ENCODE peak calls at places on chromosomes 4 and X, in four cellular contexts. T is activated CD8-positive, alpha-beta memory T cell treated with anti-CD3 and anti-CD28 coated beads, Interleukin-2, amount 50 U/mL, for 48 hours; N is GM12865; L is NCI-H2081. R is an unnamed sample.

GRCh38 chrX:74242050-74242449 is 61.9 kb upstream of the ZCCHC13 start:
- DNase-seq in T (no peak), L (no peak), N (no peak), R (no peak)

GRCh38 chr4:19999775-20000414 is 251.8 kb upstream of the SLIT2 start:
- DNase-seq in N (no peak), T (no peak), L (no peak), R (no peak)

GRCh38 chr4:47383829-47384427 is 79.6 kb downstream of the COMMD8 start:
- DNase-seq in N (peak; percentile 23), T (no peak), L (peak; percentile 51), R (peak; percentile 40)

GRCh38 chr4:108890491-108890890 is 127.6 kb upstream of the ETNPPL start:
- DNase-seq in L (no peak), T (no peak), N (no peak), R (no peak)

GRCh38 chr4:184815046-184815877 is 10.5 kb downstream of the ACSL1 start:
- DNase-seq in L (peak; percentile 70), N (peak; percentile 91), T (no peak), R (peak; percentile 79)

GRCh38 chr4:141246243-141246642 is 25.5 kb downstream of the ZNF330 start:
- DNase-seq in L (no peak), T (no peak), N (no peak), R (no peak)

GRCh38 chrX:20388594-20388993 is 121.9 kb upstream of the RPS6KA3 start:
- DNase-seq in L (no peak), T (no peak), N (no peak), R (no peak)

GRCh38 chrX:68826113-68826980 is 2.5 kb upstream of the EFNB1 start:
- DNase-seq in N (no peak), T (no peak), L (no peak), R (no peak)

GRCh38 chr4:181962321-181962720 is 280.9 kb upstream of the TENM3 start:
- DNase-seq in L (no peak), T (no peak), N (no peak), R (no peak)

GRCh38 chrX:87621697-87622096 is 104.1 kb downstream of the KLHL4 start:
- DNase-seq in L (no peak), T (no peak), N (no peak), R (no peak)

GRCh38 chr4:64489628-64490027 is 80.4 kb upstream of the TECRL start:
- DNase-seq in T (no peak), N (no peak), L (no peak), R (no peak)

GRCh38 chrX:11908371-11908770 is 150.3 kb downstream of the MSL3 start:
- DNase-seq in N (peak; percentile 36), T (no peak), L (peak; percentile 38), R (peak; percentile 20)

GRCh38 chr4:164442167-164442566 is 311.8 kb upstream of the SMIM31 start:
- DNase-seq in N (no peak), T (no peak), L (no peak), R (no peak)

GRCh38 chr4:176142253-176142652 is 53.1 kb downstream of the SPATA4 start:
- DNase-seq in T (no peak), N (no peak), L (no peak), R (no peak)

GRCh38 chr4:6461301-6462165 is 10.9 kb downstream of the PPP2R2C start:
- DNase-seq in L (no peak), N (no peak), T (peak; percentile 29), R (no peak)

GRCh38 chr4:82903737-82904136 is 3.2 kb downstream of the THAP9 start:
- DNase-seq in N (no peak), T (no peak), L (no peak), R (no peak)

GRCh38 chr4:2965262-2965661 is 1.9 kb downstream of the GRK4 start:
- DNase-seq in L (no peak), N (no peak), T (no peak), R (no peak)

GRCh38 chr4:173537628-173538147 is 7.7 kb upstream of the HAND2 start:
- DNase-seq in N (no peak), L (no peak), T (no peak), R (no peak)

GRCh38 chr4:52712991-52713275 is 38.3 kb downstream of the ERVMER34-1 start:
- DNase-seq in L (no peak), T (no peak), N (no peak), R (peak; percentile 58)

GRCh38 chrX:100449696-100450606 is 39.9 kb upstream of the PCDH19 start:
- DNase-seq in N (peak; percentile 1), T (no peak), L (peak; percentile 12), R (no peak)

GRCh38 chrX:148609766-148610698 is 109.6 kb downstream of the AFF2 start:
- DNase-seq in N (peak; percentile 49), T (no peak), L (no peak), R (no peak)

GRCh38 chr4:183136880-183137279 is 37.8 kb downstream of the WWC2 start:
- DNase-seq in L (no peak), T (no peak), N (no peak), R (no peak)

GRCh38 chr4:86924805-86925204 is 10.0 kb upstream of the AFF1 start:
- DNase-seq in N (no peak), L (no peak), T (no peak), R (no peak)

GRCh38 chr4:152735302-152735917 is 44.1 kb downstream of the TIGD4 start:
- DNase-seq in T (no peak), L (peak; percentile 23), N (peak; percentile 30), R (peak; percentile 48)

GRCh38 chr4:48746608-48747374 is 33.3 kb downstream of the FRYL start:
- DNase-seq in L (no peak), T (no peak), N (no peak), R (no peak)

GRCh38 chr4:8351931-8352367 is 82.4 kb downstream of the HTRA3 start:
- DNase-seq in N (no peak), L (no peak), T (no peak), R (no peak)

GRCh38 chr4:4430492-4431195 is 43.7 kb downstream of the NSG1 start:
- DNase-seq in L (peak; percentile 53), N (peak; percentile 61), T (peak; percentile 70), R (peak; percentile 67)

GRCh38 chr4:134202557-134202956 is 968 bp upstream of the PABPC4L start:
- DNase-seq in N (no peak), T (no peak), L (no peak), R (no peak)

GRCh38 chrX:68146054-68146453 is 287.2 kb downstream of the OPHN1 start:
- DNase-seq in T (no peak), L (no peak), N (peak; percentile 0), R (no peak)

GRCh38 chr4:37891221-37892159 is 606 bp downstream of the TBC1D1 start:
- DNase-seq in N (peak; percentile 93), L (peak; percentile 51), T (peak; percentile 76), R (peak; percentile 80)

GRCh38 chrX:9816094-9816700 is 30.0 kb downstream of the SHROOM2 start:
- DNase-seq in L (no peak), T (no peak), N (no peak), R (no peak)

GRCh38 chrX:134836497-134836968 is 154.3 kb upstream of the SMIM10 start:
- DNase-seq in L (no peak), T (no peak), N (no peak), R (no peak)

GRCh38 chr4:25031077-25031606 is 396 bp upstream of the LGI2 start:
- DNase-seq in N (no peak), T (no peak), L (peak; percentile 49), R (peak; percentile 38)

GRCh38 chr4:30555778-30556177 is 164.4 kb upstream of the PCDH7 start:
- DNase-seq in T (no peak), L (no peak), N (no peak), R (no peak)

GRCh38 chr4:84050014-84050413 is 449.1 kb downstream of the NKX6-1 start:
- DNase-seq in L (peak; percentile 17), N (no peak), T (no peak), R (no peak)

GRCh38 chr4:41160010-41160789 is 54.1 kb downstream of the APBB2 start:
- DNase-seq in L (no peak), T (no peak), N (no peak), R (no peak)

GRCh38 chr4:85725727-85726170 is 250.8 kb downstream of the ARHGAP24 start:
- DNase-seq in N (peak; percentile 75), T (no peak), L (no peak), R (peak; percentile 15)

GRCh38 chr4:108135549-108136209 is 33.1 kb downstream of the LEF1 start:
- DNase-seq in N (peak; percentile 27), L (peak; percentile 16), T (no peak), R (no peak)